ENCODE peak calls at places on chromosomes 7 and 10, in ten cellular contexts. M is A549, B is SK-N-SH, T is GM12878, S is K562, J is WTC11, D is HCT116, A is NB4, O is H1, W is HepG2. E is an unnamed sample.

GRCh38 chr10:3427316-3427715 is 254.7 kb upstream of the PITRM1 start:
- DNase-seq in D (no peak), J (no peak), S (no peak), A (no peak), B (no peak), M (no peak), T (no peak), O (no peak), W (no peak), E (no peak)

GRCh38 chr10:111745982-111746381 is 437.6 kb downstream of the GPAM start:
- DNase-seq in S (no peak), D (no peak), T (no peak), M (no peak), B (no peak), O (no peak), J (no peak), W (no peak), A (no peak), E (no peak)

GRCh38 chr10:77605466-77605865 is 32.1 kb downstream of the KCNMA1 start:
- DNase-seq in D (no peak), S (no peak), T (no peak), A (no peak), O (no peak), J (peak), B (peak), W (no peak), M (peak), E (no peak)

GRCh38 chr7:1705856-1706255 is 35.8 kb downstream of the ELFN1 start:
- DNase-seq in D (no peak), S (no peak), B (peak), T (no peak), A (no peak), J (no peak), W (no peak), M (no peak), O (no peak), E (no peak)

GRCh38 chr7:82395147-82395546 is 48.4 kb downstream of the CACNA2D1 start:
- DNase-seq in B (no peak), W (no peak), T (no peak), J (no peak), A (no peak), S (no peak), O (no peak), M (no peak), D (no peak), E (no peak)

GRCh38 chr7:112866424-112866823 is 76.2 kb upstream of the TMEM168 start:
- DNase-seq in B (no peak), A (no peak), J (no peak), D (no peak), W (no peak), S (no peak), M (no peak), O (no peak), T (peak), E (no peak)

GRCh38 chr7:140334341-140335057 is 63.8 kb downstream of the SLC37A3 start:
- DNase-seq in M (no peak), S (no peak), B (no peak), W (no peak), T (no peak), A (no peak), J (no peak), D (no peak), O (no peak), E (no peak)

GRCh38 chr10:59585046-59585700 is 124.5 kb downstream of the SLC16A9 start:
- DNase-seq in W (no peak), J (no peak), O (no peak), A (no peak), S (no peak), M (no peak), T (no peak), B (peak), D (no peak), E (peak)

GRCh38 chr7:134724606-134725005 is 54.8 kb upstream of the CALD1 start:
- DNase-seq in B (no peak), W (peak), J (peak), S (peak), O (peak), T (peak), M (peak), D (peak), A (peak), E (peak)

GRCh38 chr10:115432188-115432819 is 339.1 kb downstream of the ATRNL1 start:
- DNase-seq in B (peak), D (peak), O (no peak), A (peak), M (peak), T (no peak), S (no peak), J (no peak), W (peak), E (peak)

GRCh38 chr10:93299195-93299594 is 182.9 kb downstream of the MYOF start:
- DNase-seq in A (no peak), T (no peak), B (no peak), O (no peak), J (no peak), M (no peak), W (no peak), D (no peak), S (no peak), E (no peak)

GRCh38 chr10:132987671-132988571 is 45.6 kb upstream of the CFAP46 start:
- DNase-seq in T (no peak), D (no peak), A (peak), M (no peak), B (peak), O (no peak), W (no peak), J (no peak), S (no peak), E (no peak)

GRCh38 chr7:19404912-19405329 is 259.7 kb upstream of the FERD3L start:
- DNase-seq in M (peak), S (no peak), O (peak), W (no peak), D (peak), A (peak), T (no peak), J (no peak), B (no peak), E (peak)

GRCh38 chr10:12081879-12082560 is 13.3 kb downstream of the DHTKD1 start:
- DNase-seq in J (no peak), D (no peak), M (peak), A (no peak), B (no peak), T (no peak), S (no peak), O (no peak), W (no peak), E (peak)

GRCh38 chr7:41503438-41503837 is 199.5 kb downstream of the INHBA start:
- DNase-seq in B (no peak), W (no peak), A (no peak), D (no peak), T (no peak), S (no peak), O (no peak), M (no peak), J (no peak), E (no peak)

GRCh38 chr10:514137-514671 is 175.3 kb downstream of the DIP2C start:
- DNase-seq in J (no peak), O (no peak), D (no peak), M (no peak), T (no peak), B (no peak), A (no peak), S (no peak), W (peak), E (no peak)

GRCh38 chr10:120209124-120209523 is 247.9 kb upstream of the PLPP4 start:
- DNase-seq in S (no peak), A (no peak), B (no peak), J (no peak), M (no peak), T (no peak), D (no peak), W (no peak), O (no peak), E (no peak)

GRCh38 chr10:126685756-126686155 is 15.3 kb upstream of the C10orf90 start:
- DNase-seq in B (no peak), S (no peak), O (no peak), D (no peak), A (no peak), T (no peak), J (no peak), W (no peak), M (no peak), E (no peak)

GRCh38 chr7:139669106-139670061 is 108.4 kb downstream of the HIPK2 start:
- DNase-seq in T (no peak), D (no peak), S (no peak), W (no peak), M (no peak), O (no peak), B (peak), J (no peak), A (no peak), E (no peak)

GRCh38 chr10:126500866-126501265 is 112.6 kb upstream of the ADAM12 start:
- DNase-seq in T (no peak), O (no peak), W (no peak), D (no peak), M (no peak), A (no peak), J (no peak), S (no peak), B (no peak), E (no peak)

GRCh38 chr7:142603870-142604448 is 145.3 kb upstream of the PRSS1 start:
- DNase-seq in M (peak), O (no peak), S (peak), B (peak), J (peak), T (no peak), D (peak), W (peak), A (peak), E (peak)

GRCh38 chr7:5703572-5704533 is 77.6 kb downstream of the RNF216 start:
- DNase-seq in T (no peak), S (no peak), W (no peak), M (no peak), B (no peak), A (no peak), D (no peak), J (no peak), O (no peak), E (no peak)

GRCh38 chr7:88072036-88072714 is 138.1 kb downstream of the ADAM22 start:
- DNase-seq in M (no peak), J (no peak), D (no peak), S (no peak), W (no peak), A (no peak), O (no peak), T (peak), B (no peak), E (no peak)

GRCh38 chr10:89805599-89806013 is 104.2 kb downstream of the KIF20B start:
- DNase-seq in B (no peak), M (no peak), D (no peak), S (no peak), W (no peak), O (no peak), T (peak), J (no peak), A (no peak), E (no peak)

GRCh38 chr10:77887631-77888355 is 38.8 kb downstream of the DLG5 start:
- DNase-seq in W (peak), B (no peak), O (no peak), A (no peak), M (no peak), J (no peak), T (no peak), S (no peak), D (no peak), E (peak)

GRCh38 chr10:68125770-68126169 is 16.5 kb downstream of the MYPN start:
- DNase-seq in O (no peak), D (no peak), B (no peak), T (no peak), A (no peak), M (peak), W (no peak), J (no peak), S (no peak), E (no peak)

GRCh38 chr10:97028126-97028831 is 157.5 kb downstream of the SLIT1 start:
- DNase-seq in M (no peak), D (no peak), T (no peak), A (no peak), J (no peak), B (no peak), O (no peak), S (no peak), W (no peak), E (no peak)

GRCh38 chr7:100213672-100214071 is 6.1 kb upstream of the PVRIG start:
- DNase-seq in T (no peak), J (no peak), S (no peak), D (no peak), B (no peak), W (no peak), A (no peak), M (no peak), O (no peak), E (no peak)

GRCh38 chr7:67950321-67951083 is 953.9 kb downstream of the TYW1 start:
- DNase-seq in B (no peak), T (no peak), M (no peak), O (no peak), A (peak), J (no peak), D (no peak), S (no peak), W (no peak), E (no peak)

GRCh38 chr10:36178616-36179015 is 536.5 kb upstream of the FZD8 start:
- DNase-seq in B (no peak), D (no peak), T (no peak), M (no peak), O (no peak), W (no peak), S (no peak), A (no peak), J (no peak), E (no peak)

GRCh38 chr7:157635148-157635500 is 298.3 kb downstream of the DNAJB6 start:
- DNase-seq in T (no peak), M (no peak), J (no peak), B (no peak), O (no peak), A (no peak), D (no peak), W (no peak), S (no peak), E (no peak)

GRCh38 chr7:157637216-157637954 is 300.6 kb downstream of the DNAJB6 start:
- DNase-seq in D (no peak), O (no peak), M (no peak), T (no peak), J (no peak), W (no peak), A (no peak), S (no peak), B (no peak), E (no peak)

GRCh38 chr7:157633465-157634185 is 296.8 kb downstream of the DNAJB6 start:
- DNase-seq in J (no peak), O (no peak), M (no peak), T (no peak), D (no peak), W (no peak), S (no peak), A (no peak), B (no peak), E (no peak)

GRCh38 chr7:157634401-157635147 is 297.8 kb downstream of the DNAJB6 start:
- DNase-seq in J (no peak), A (no peak), S (no peak), B (no peak), M (no peak), W (no peak), T (no peak), O (no peak), D (no peak), E (no peak)

DNA sequence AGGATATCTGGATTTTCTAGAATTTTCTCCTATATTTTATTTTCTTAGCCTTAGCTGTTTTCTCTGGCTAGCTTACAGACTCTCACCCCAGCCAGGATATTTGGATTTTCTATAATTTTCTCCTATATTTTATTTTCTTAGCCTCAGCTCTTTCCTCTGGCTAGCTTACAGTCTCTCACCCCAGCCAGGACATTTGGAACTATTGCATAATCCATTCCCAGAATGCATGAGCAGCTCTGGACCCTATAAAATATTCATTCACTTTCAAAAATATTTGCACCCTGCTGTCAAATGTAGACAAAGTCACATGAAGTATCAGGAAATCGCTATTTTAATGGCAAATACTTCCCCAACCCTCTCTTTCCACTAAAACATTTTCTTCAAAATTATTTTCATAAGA is 298.9 kb downstream of the DNAJB6 start:
- DNase-seq in A (no peak), B (no peak), S (no peak), T (no peak), D (no peak), W (no peak), J (no peak), M (no peak), O (no peak), E (no peak)
- TF ChIP-seq CTCF in A (no peak), B (no peak), S (no peak), T (no peak), D (no peak), W (no peak), J (no peak), M (no peak), O (no peak), E (no peak)

GRCh38 chr10:124092270-124093075 is 925 bp downstream of the CHST15 start:
- DNase-seq in S (no peak), B (peak), W (no peak), D (no peak), T (no peak), A (no peak), J (peak), M (peak), O (no peak), E (peak)
- TF ChIP-seq MAX in S (no peak), B (no peak), W (peak), D (no peak), T (no peak), A (no peak), J (no peak), M (peak), O (no peak), E (no peak)

DNA sequence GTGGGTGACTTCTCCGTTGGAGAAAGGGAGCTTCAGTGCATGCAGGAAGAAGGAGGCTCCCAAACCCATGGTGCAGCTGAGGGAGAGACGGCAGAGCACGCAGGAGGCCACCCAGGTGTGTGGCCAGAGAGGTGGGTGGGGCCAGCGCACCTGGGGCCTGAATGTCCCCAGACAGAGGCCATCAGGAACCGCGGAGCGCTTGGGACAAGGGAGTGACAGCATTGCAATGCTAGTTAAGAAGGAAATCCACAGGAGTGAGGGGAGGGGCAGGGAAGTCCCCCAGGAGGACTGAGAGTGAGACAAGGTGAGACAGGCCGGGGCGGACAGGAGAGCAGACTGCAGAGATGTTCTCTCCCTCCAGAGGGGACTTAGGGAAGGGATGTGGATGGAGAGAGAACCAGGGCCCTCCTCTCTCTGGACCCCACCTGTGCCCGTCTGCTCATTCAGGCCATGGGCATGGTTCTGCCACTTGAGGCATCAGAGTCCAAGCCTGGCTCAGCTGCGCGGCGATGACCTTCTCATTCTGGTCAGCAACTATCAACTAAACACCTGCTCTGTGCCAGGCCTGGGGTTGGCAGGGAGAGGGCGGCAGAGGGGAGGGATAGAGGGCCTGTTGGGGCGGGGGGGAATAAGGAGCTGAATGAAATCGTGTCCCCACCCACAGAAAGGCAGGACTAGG is 69.4 kb upstream of the COL13A1 start:
- DNase-seq in S (no peak), O (no peak), D (no peak), W (no peak), B (no peak), J (no peak), T (no peak), M (no peak), A (no peak), E (no peak)
- TF ChIP-seq CTCF in S (no peak), O (peak), D (no peak), W (no peak), B (no peak), J (no peak), T (no peak), M (no peak), A (no peak), E (no peak)

DNA sequence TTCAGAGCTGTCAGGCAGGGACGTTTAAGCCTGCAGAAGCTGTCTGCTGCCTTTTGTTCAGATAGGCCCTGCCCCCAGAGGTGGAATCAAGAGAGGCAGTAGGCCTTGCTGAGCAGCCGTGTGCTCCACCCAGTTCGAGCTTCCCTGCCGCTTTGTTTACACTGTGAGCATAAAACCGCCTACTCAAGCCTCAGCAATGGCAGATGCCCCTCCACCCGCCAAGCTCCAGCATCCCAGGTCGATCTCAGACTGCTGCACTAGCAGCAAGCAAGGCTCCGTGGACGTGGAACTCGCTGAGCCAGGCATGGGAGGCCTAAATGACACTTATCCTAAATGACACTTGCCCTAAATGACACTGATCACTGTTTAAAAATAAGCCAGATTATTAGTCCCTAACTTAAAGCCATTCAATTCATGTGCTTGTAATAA is 6.8 kb upstream of the ASB15 start:
- DNase-seq in D (no peak), J (peak), T (no peak), S (no peak), O (peak), B (no peak), A (no peak), M (no peak), W (peak), E (no peak)
- TF ChIP-seq MAX in D (no peak), J (no peak), T (no peak), S (no peak), O (peak), B (no peak), A (no peak), M (no peak), W (no peak), E (no peak)

GRCh38 chr10:17229967-17230682 is 2.1 kb downstream of the VIM start:
- DNase-seq in S (peak), W (no peak), A (peak), M (peak), B (peak), D (peak), T (peak), O (peak), J (peak), E (peak)
- TF ChIP-seq CTCF in S (peak), W (no peak), A (no peak), M (no peak), B (no peak), D (no peak), T (no peak), O (no peak), J (no peak), E (no peak)